ENCODE peak calls at places on chromosome 1, in six cellular contexts. S is testis, V is left ventricle myocardium inferior, N is heart left ventricle, Y is SK-N-SH, T is esophagus squamous epithelium. R is an unnamed sample. For H3K27me3, the result is how much of the 10 kb centered on the place peaks cover.

GRCh38 chr1:47215713-47216112 is 16.3 kb downstream of the TAL1 start:
- DNase-seq in S (no peak), V (no peak), N (no peak), Y (no peak), T (no peak), R (no peak)

GRCh38 chr1:215911406-215911968 is 344.4 kb downstream of the KCTD3 start:
- DNase-seq in S (no peak), V (no peak), N (no peak), Y (no peak), T (no peak), R (no peak)

GRCh38 chr1:189859385-189859977 is 618.2 kb downstream of the BRINP3 start:
- DNase-seq in S (peak), V (no peak), N (no peak), Y (peak), T (no peak), R (no peak)

GRCh38 chr1:205537386-205538018 is 33.0 kb downstream of the CDK18 start:
- DNase-seq in S (no peak), V (no peak), N (no peak), Y (no peak), T (no peak), R (peak)

GRCh38 chr1:245538671-245539070 is 383.9 kb downstream of the KIF26B start:
- DNase-seq in S (no peak), V (no peak), N (no peak), Y (no peak), T (no peak), R (no peak)

GRCh38 chr1:2548068-2548589 is 8.0 kb upstream of the TNFRSF14 start:
- DNase-seq in S (peak), V (peak), N (peak), Y (peak), T (no peak), R (peak)

GRCh38 chr1:39490596-39491145 is 765 bp upstream of the BMP8A start:
- DNase-seq in S (no peak), V (no peak), N (no peak), Y (no peak), T (no peak), R (no peak)

GRCh38 chr1:234660536-234661133 is 50.7 kb upstream of the IRF2BP2 start:
- DNase-seq in S (no peak), V (no peak), N (no peak), Y (no peak), T (no peak), R (no peak)

GRCh38 chr1:219422811-219423598 is 189.9 kb downstream of the ZC3H11B start:
- DNase-seq in S (no peak), V (no peak), N (no peak), Y (no peak), T (no peak), R (no peak)

GRCh38 chr1:166063701-166064100 is 103.1 kb downstream of the FAM78B start:
- DNase-seq in S (no peak), V (no peak), N (no peak), Y (no peak), T (no peak), R (no peak)

GRCh38 chr1:215728206-215728605 is 161.1 kb downstream of the KCTD3 start:
- DNase-seq in S (no peak), V (no peak), N (no peak), Y (no peak), T (no peak), R (no peak)

GRCh38 chr1:89826594-89826993 is 5.8 kb downstream of the LRRC8D start:
- DNase-seq in S (no peak), V (no peak), N (no peak), Y (no peak), T (no peak), R (no peak)

DNA sequence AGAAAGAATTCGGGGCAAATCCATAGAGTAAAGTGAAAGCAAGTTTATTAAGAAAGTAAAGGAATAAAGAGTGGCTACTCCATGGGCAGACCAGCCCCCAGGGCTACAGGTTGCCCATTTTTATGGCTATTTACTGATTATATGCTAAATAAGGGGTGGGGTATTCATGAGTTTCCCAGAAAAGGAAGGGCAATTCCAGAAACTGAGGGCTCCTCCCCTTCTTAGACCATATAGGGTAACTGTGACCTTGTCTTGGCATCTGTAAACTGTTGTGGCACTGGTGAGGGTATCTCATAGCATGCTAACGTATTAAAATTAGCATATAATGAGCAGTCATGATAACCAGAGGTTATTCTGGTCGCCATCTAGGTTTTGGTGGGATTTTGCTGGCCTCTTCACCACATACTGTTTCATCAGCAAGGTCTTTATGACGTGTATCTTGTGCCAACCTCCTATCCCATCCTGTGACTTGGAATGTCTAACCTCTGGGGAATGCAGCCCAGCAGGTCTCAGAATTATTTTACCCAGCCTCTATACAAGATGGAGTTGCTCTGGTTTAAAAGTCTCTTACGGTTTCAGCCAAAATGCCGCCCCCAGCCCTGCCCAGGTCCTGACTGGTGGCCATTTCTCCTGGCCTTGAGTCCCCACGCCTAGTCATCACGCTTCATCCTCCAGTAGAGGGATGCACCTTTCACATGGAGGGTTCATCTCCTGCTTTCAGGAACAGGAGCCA is 976 bp upstream of the TRIM17 start:
- DNase-seq in S (no peak), V (no peak), N (no peak), Y (no peak), T (no peak), R (no peak)
- H3K27me3 ChIP-seq in S (under half), V (half or more), N (under half), Y (under half), T (under half), R (under half)

DNA sequence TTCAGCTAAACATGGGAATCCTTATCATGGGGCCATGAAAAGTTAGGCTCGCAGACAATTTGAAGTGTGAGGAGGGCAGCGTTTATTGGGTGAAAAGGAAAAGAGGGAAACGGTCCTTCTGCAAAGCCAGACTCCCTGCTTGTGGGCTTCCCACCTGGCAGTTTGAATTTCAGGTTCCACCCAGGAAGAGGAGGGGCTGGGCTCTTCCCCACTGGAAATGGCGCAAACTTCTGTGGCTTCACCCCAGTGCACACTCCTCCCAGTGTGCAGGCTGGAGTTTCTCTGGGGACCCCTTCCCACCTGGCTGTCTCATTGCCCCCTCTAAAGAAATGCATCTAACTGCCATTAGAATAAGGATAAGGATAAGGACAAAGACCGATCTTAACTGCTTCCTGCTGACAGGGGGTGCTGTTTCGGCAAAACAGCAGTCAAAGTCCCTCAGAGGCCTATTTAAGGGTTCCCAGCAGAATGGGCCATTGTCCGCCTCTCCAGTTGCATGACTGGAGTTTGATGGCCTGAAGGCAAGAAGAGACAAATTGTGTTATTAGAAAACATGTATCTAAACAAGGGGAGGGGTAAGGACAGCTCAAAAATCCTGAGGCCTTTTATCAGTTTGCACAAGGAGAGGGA is 20.4 kb downstream of the AIM2 start:
- DNase-seq in S (no peak), V (no peak), N (no peak), Y (no peak), T (no peak), R (no peak)
- TF ChIP-seq CTCF in S (no peak), V (no peak), N (no peak), Y (peak), T (no peak), R (no peak)

GRCh38 chr1:56435434-56436337 is 143.7 kb downstream of the PLPP3 start:
- DNase-seq in S (peak), V (no peak), N (no peak), Y (no peak), T (no peak), R (no peak)

GRCh38 chr1:56436338-56436695 is 143.0 kb downstream of the PLPP3 start:
- DNase-seq in S (no peak), V (no peak), N (no peak), Y (no peak), T (no peak), R (no peak)

GRCh38 chr1:56438901-56439551 is 140.3 kb downstream of the PLPP3 start:
- DNase-seq in S (no peak), V (peak), N (no peak), Y (no peak), T (no peak), R (no peak)

GRCh38 chr1:56437959-56438358 is 141.4 kb downstream of the PLPP3 start:
- DNase-seq in S (no peak), V (no peak), N (no peak), Y (no peak), T (no peak), R (no peak)

DNA sequence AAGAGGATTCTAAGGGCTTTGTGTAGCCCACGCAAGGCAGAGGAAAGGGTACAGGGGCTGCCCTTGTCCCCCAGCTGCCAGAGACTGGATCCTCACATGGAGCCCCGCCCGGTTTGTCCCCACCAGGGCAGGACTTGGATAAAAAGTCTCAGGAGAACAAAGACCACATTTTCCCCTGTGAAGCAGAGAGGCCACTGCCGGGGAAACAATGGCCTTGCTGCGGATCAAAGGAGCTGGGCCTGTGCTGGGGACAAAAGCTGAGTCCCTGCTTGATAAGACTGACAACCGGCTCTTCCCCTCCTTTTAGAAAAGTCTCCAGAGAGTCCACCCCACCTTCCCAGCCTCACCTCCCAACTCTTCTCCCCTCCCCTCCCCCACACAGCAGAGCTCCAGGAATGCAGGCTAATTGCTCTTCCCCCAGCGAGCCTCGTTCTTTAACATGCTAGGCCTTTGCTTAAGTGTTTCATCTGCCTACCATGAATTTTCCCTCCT is 142.4 kb downstream of the PLPP3 start:
- DNase-seq in S (peak), V (no peak), N (no peak), Y (no peak), T (no peak), R (no peak)
- H3K27me3 ChIP-seq in S (under half), V (under half), N (under half), Y (under half), T (under half), R (under half)

DNA sequence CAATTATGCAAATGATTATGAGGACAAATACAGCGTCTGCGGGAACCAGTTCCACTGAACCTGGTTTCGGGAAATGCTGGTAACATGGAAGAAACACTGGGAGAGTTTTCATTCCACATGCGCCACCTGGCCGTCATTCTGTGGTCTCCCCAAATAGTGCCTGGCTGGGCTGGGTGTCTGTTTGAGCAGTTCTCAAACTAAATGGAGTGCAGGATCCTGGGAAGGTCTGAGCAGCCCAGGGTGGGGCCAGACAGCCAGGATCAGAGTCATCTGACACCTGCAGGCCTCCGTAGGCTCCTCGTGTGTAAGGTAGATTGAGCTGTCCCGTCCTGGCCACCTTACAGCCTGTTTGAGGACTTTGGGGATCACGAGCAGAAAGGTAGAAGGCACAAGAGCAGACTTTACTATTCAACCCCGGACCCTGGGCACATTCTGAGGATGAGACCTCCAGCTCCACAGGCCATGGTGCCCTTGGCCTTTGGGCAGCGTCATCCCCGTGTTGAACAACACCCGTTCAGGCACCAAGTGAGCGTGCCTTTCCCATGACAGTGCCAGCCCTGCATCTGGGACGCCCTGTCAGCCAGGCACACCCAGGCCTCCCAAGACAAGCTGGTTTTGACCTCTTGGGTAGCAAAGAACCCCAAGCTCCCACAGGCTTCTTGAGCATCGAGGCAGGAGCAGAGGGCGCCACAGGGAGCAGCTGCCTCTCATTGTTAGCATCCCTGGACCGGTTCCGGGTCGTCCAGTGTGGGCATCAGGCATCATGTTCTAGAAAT is 101.9 kb downstream of the PRDM2 start:
- DNase-seq in S (no peak), V (no peak), N (no peak), Y (no peak), T (no peak), R (no peak)
- TF ChIP-seq CTCF in S (no peak), V (no peak), N (no peak), Y (no peak), T (no peak), R (no peak)

GRCh38 chr1:12035306-12035705 is 16.0 kb downstream of the MIIP start:
- DNase-seq in S (no peak), V (no peak), N (no peak), Y (no peak), T (no peak), R (no peak)
- H3K27me3 ChIP-seq in S (under half), V (under half), N (under half), Y (under half), T (under half), R (under half)

GRCh38 chr1:14165289-14165867 is 433.1 kb upstream of the KAZN start:
- DNase-seq in S (no peak), V (no peak), N (no peak), Y (no peak), T (no peak), R (no peak)
- TF ChIP-seq CTCF in S (no peak), V (no peak), N (no peak), Y (no peak), T (no peak), R (no peak)

GRCh38 chr1:34925730-34926129 is 3.7 kb downstream of the DLGAP3 start:
- DNase-seq in S (no peak), V (no peak), N (no peak), Y (no peak), T (no peak), R (no peak)

GRCh38 chr1:34926894-34927293 is 2.6 kb downstream of the DLGAP3 start:
- DNase-seq in S (no peak), V (no peak), N (no peak), Y (no peak), T (no peak), R (no peak)

GRCh38 chr1:34926156-34926555 is 3.3 kb downstream of the DLGAP3 start:
- DNase-seq in S (no peak), V (no peak), N (no peak), Y (no peak), T (no peak), R (no peak)

GRCh38 chr1:34928066-34928864 is 1.2 kb downstream of the DLGAP3 start:
- DNase-seq in S (no peak), V (no peak), N (no peak), Y (peak), T (no peak), R (no peak)

GRCh38 chr1:34927316-34927715 is 2.1 kb downstream of the DLGAP3 start:
- DNase-seq in S (no peak), V (no peak), N (no peak), Y (no peak), T (no peak), R (no peak)
- H3K27me3 ChIP-seq in S (under half), V (half or more), N (under half), Y (under half), T (under half), R (under half)

GRCh38 chr1:208252126-208252853 is 8.1 kb upstream of the PLXNA2 start:
- DNase-seq in S (peak), V (no peak), N (no peak), Y (peak), T (no peak), R (no peak)
- TF ChIP-seq CTCF in S (peak), V (peak), N (no peak), Y (peak), T (no peak), R (no peak)

DNA sequence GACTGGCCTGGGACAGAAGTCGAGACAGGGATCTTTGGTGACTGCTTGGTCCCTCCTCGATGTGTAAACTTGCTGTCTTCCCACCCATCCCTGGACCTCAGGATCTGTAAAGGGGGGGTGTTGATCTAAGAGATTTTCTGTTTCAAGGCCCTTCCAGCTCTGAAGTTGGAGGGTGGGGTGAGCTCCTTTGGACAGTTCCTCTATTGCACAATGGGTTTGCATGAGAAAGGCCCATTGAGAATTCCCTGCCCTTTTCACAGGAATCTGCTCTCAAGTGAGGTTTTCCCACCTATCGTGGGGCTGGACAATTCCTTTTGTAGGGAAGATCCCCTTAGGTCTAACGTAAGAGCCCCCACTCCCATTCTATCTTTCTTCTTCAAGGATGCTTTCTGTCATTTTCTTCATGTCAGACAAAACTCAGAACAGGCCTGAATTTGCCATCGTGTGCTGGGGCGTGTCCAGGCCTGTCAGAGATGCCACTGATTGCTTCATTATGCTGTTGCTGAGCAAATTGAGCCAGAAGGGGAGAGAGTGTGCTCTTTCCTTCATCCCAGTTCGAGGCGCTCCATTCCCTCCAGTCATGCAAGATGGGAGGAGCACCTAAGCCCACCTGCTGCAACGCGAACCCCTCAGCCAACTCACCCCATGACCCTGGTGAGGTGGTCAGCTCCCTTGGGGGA is 149.9 kb upstream of the IGSF21 start:
- DNase-seq in S (no peak), V (no peak), N (no peak), Y (no peak), T (no peak), R (no peak)
- H3K27me3 ChIP-seq in S (under half), V (half or more), N (under half), Y (under half), T (under half), R (under half)

GRCh38 chr1:61078611-61079010 is 3.8 kb upstream of the NFIA start:
- DNase-seq in S (no peak), V (no peak), N (no peak), Y (no peak), T (no peak), R (no peak)

GRCh38 chr1:61080408-61081134 is 1.8 kb upstream of the NFIA start:
- DNase-seq in S (no peak), V (no peak), N (no peak), Y (no peak), T (no peak), R (no peak)

GRCh38 chr1:61081135-61081636 is 1.2 kb upstream of the NFIA start:
- DNase-seq in S (no peak), V (no peak), N (no peak), Y (no peak), T (no peak), R (no peak)

GRCh38 chr1:61079276-61079897 is 3.0 kb upstream of the NFIA start:
- DNase-seq in S (no peak), V (no peak), N (no peak), Y (no peak), T (no peak), R (no peak)

DNA sequence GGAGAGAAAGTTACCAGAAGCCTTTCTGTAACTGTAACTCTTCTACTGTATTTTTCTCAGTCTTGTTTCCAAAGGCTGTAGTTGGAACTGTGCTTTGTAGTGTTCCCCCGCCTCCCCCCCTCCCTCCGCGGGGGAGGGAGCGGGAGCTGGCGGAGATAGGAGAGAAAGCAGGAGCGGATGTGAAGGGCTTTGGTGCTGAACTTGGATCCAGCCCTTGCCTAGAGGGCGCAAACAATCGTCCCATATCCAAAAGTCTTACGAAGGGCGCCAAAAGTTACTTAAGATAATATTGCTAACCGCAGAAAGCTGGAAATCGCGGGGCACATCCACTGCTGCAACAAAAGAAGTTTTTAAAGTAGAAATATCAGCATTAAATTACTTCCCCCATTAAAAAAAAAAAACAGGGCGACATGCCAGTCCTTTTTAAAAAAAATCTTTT is 2.4 kb upstream of the NFIA start:
- DNase-seq in S (peak), V (peak), N (peak), Y (peak), T (no peak), R (peak)
- TF ChIP-seq CTCF in S (no peak), V (peak), N (peak), Y (peak), T (peak), R (peak)

R was measured in ascending aorta.